ENCODE peak calls at places on chromosome X, in five cellular contexts. J is BJ, O is OCI-LY7, D is amniotic epithelial cell, C is PC-3. S is an unnamed sample.

GRCh38 chrX:13287816-13288215 is 32.0 kb downstream of the ATXN3L start:
- DNase-seq in C (peak; percentile 5), J (no peak), D (peak; percentile 60), O (no peak), S (peak; percentile 41)

GRCh38 chrX:51420610-51421009 is 75.8 kb downstream of the NUDT11 start:
- DNase-seq in O (peak; percentile 73), J (no peak), C (peak; percentile 59), D (peak; percentile 21), S (peak; percentile 18)

GRCh38 chrX:149567621-149568417 is 18.1 kb upstream of the HSFX3 start:
- DNase-seq in C (peak; percentile 0), O (no peak), J (no peak), D (no peak), S (no peak)

GRCh38 chrX:30060718-30061117 is 154.6 kb upstream of the MAGEB2 start:
- DNase-seq in J (no peak), D (peak; percentile 28), O (no peak), C (peak; percentile 47), S (peak; percentile 8)

GRCh38 chrX:77160301-77160700 is 286.9 kb upstream of the FGF16 start:
- DNase-seq in O (peak; percentile 25), D (no peak), C (peak; percentile 13), J (no peak), S (no peak)

GRCh38 chrX:46812445-46812844 is 24.4 kb upstream of the RP2 start:
- DNase-seq in D (no peak), C (peak; percentile 86), J (no peak), O (no peak), S (no peak)

GRCh38 chrX:47497274-47497673 is 14.3 kb upstream of the ZNF41 start:
- DNase-seq in J (no peak), D (peak; percentile 39), O (peak; percentile 23), C (peak; percentile 62), S (peak; percentile 34)

GRCh38 chrX:115559672-115560071 is 1.3 kb upstream of the PLS3 start:
- DNase-seq in J (no peak), C (no peak), O (no peak), D (no peak), S (no peak)

GRCh38 chrX:45011131-45011530 is 138.1 kb downstream of the KDM6A start:
- DNase-seq in D (peak; percentile 66), O (no peak), J (peak; percentile 6), C (peak; percentile 85), S (peak; percentile 47)

GRCh38 chrX:17919896-17920446 is 58.9 kb upstream of the RAI2 start:
- DNase-seq in O (no peak), J (no peak), C (no peak), D (no peak), S (no peak)

GRCh38 chrX:84168095-84168494 is 19.9 kb downstream of the RPS6KA6 start:
- DNase-seq in C (peak; percentile 82), D (peak; percentile 57), O (no peak), J (no peak), S (peak; percentile 4)

GRCh38 chrX:40465735-40466551 is 114.8 kb upstream of the ATP6AP2 start:
- DNase-seq in D (peak; percentile 7), C (no peak), O (peak; percentile 5), J (no peak), S (peak; percentile 40)

GRCh38 chrX:17266171-17266570 is 108.8 kb upstream of the NHS start:
- DNase-seq in J (no peak), C (no peak), D (no peak), O (no peak), S (no peak)

GRCh38 chrX:7074135-7074907 is 73.2 kb upstream of the STS start:
- DNase-seq in J (no peak), C (no peak), O (no peak), D (no peak), S (peak; percentile 4)

GRCh38 chrX:104315555-104315954 is 60.8 kb upstream of the ESX1 start:
- DNase-seq in O (no peak), C (peak; percentile 80), J (no peak), D (peak; percentile 86), S (peak; percentile 26)

GRCh38 chrX:53281321-53281822 is at the start of gene IQSEC2:
- DNase-seq in C (peak; percentile 89), J (no peak), D (peak; percentile 71), O (no peak), S (peak; percentile 82)

GRCh38 chrX:155968106-155968714 is 29.3 kb upstream of the IL9R start:
- DNase-seq in C (no peak), O (no peak), J (no peak), D (no peak), S (no peak)

GRCh38 chrX:151793886-151794285 is 59.3 kb downstream of the CNGA2 start:
- DNase-seq in O (no peak), C (no peak), J (no peak), D (no peak), S (no peak)

GRCh38 chrX:153767674-153768055 is 3.6 kb downstream of the PLXNB3 start:
- DNase-seq in C (no peak), J (no peak), D (no peak), O (no peak), S (no peak)

GRCh38 chrX:38142598-38142997 is 78.1 kb downstream of the SRPX start:
- DNase-seq in J (no peak), O (no peak), D (peak; percentile 71), C (no peak), S (peak; percentile 49)

GRCh38 chrX:154378059-154378798 is 866 bp upstream of the EMD start:
- DNase-seq in O (peak; percentile 35), D (peak; percentile 35), C (peak; percentile 45), J (no peak), S (no peak)

GRCh38 chrX:132488819-132489255 is at the start of gene MBNL3:
- DNase-seq in C (peak; percentile 49), J (no peak), O (peak; percentile 90), D (peak; percentile 42), S (peak; percentile 56)

GRCh38 chrX:73214366-73215094 is at the start of gene NAP1L2:
- DNase-seq in C (peak; percentile 77), D (no peak), J (no peak), O (no peak), S (no peak)

GRCh38 chrX:44068043-44068442 is 94.9 kb upstream of the NDP start:
- DNase-seq in D (no peak), J (no peak), C (no peak), O (no peak), S (no peak)

GRCh38 chrX:25015486-25016360 is at the start of gene ARX:
- DNase-seq in D (peak; percentile 50), C (no peak), J (no peak), O (peak; percentile 33), S (peak; percentile 53)

GRCh38 chrX:123648028-123648810 is 84.6 kb downstream of the THOC2 start:
- DNase-seq in D (peak; percentile 75), C (peak; percentile 37), O (no peak), J (no peak), S (peak; percentile 88)

GRCh38 chrX:153477039-153477438 is 6.7 kb upstream of the HAUS7 start:
- DNase-seq in J (no peak), D (no peak), C (no peak), O (no peak), S (no peak)

GRCh38 chrX:132671229-132671641 is 182.4 kb upstream of the MBNL3 start:
- DNase-seq in O (no peak), C (peak; percentile 3), J (no peak), D (peak; percentile 34), S (peak; percentile 2)

GRCh38 chrX:150547511-150548115 is 20.8 kb upstream of the MTM1 start:
- DNase-seq in C (no peak), D (peak; percentile 37), O (no peak), J (no peak), S (peak; percentile 54)

GRCh38 chrX:51825432-51825831 is 68.0 kb upstream of the MAGED1 start:
- DNase-seq in D (no peak), O (peak; percentile 24), J (no peak), C (no peak), S (peak; percentile 43)